ENCODE peak calls at places on chromosomes 7 and 10, in six cellular contexts. E, I, V, F, X and Y are unnamed samples.

GRCh38 chr10:63376560-63377304 is 89.0 kb downstream of the JMJD1C start:
- DNase-seq in I (no peak), F (peak), X (no peak), E (no peak), V (no peak), Y (peak)

GRCh38 chr7:90595801-90596683 is at the start of gene CDK14:
- DNase-seq in I (peak), F (peak), E (peak), X (no peak), V (peak), Y (peak)

GRCh38 chr10:99329891-99330674 is 927 bp downstream of the CNNM1 start:
- DNase-seq in V (peak), E (peak), F (peak), I (peak), X (no peak), Y (no peak)

GRCh38 chr7:114086491-114086905 is 167.7 kb upstream of the PPP1R3A start:
- DNase-seq in I (peak), X (no peak), V (peak), E (peak), F (no peak), Y (peak)

GRCh38 chr7:77855371-77856083 is 57.0 kb downstream of the PHTF2 start:
- DNase-seq in X (no peak), V (no peak), E (peak), I (no peak), F (peak), Y (no peak)

GRCh38 chr10:61452229-61452651 is 941 bp downstream of the TMEM26 start:
- DNase-seq in F (peak), E (no peak), V (peak), I (peak), X (no peak), Y (no peak)

GRCh38 chr7:45347804-45348203 is 190.2 kb downstream of the RAMP3 start:
- DNase-seq in I (no peak), V (no peak), F (peak), X (no peak), E (no peak), Y (no peak)

GRCh38 chr7:8175929-8176369 is 86.0 kb downstream of the ICA1 start:
- DNase-seq in X (no peak), F (no peak), E (no peak), I (no peak), V (no peak), Y (no peak)

GRCh38 chr10:120571256-120571655 is 114.2 kb downstream of the PLPP4 start:
- DNase-seq in I (no peak), E (no peak), F (no peak), V (no peak), X (no peak), Y (no peak)

GRCh38 chr7:70694357-70694908 is 437.5 kb upstream of the GALNT17 start:
- DNase-seq in F (peak), E (peak), V (peak), I (no peak), X (no peak), Y (peak)

GRCh38 chr10:17257466-17258321 is 29.7 kb downstream of the VIM start:
- DNase-seq in V (peak), F (peak), I (peak), E (no peak), X (peak), Y (peak)

GRCh38 chr10:29634764-29635625 is at the start of gene SVIL:
- DNase-seq in I (no peak), F (peak), V (no peak), X (no peak), E (peak), Y (no peak)

GRCh38 chr7:144824360-144824759 is 11.5 kb downstream of the TPK1 start:
- DNase-seq in V (no peak), X (no peak), E (no peak), F (peak), I (no peak), Y (no peak)

GRCh38 chr7:25922296-25922695 is 229.7 kb upstream of the NFE2L3 start:
- DNase-seq in V (no peak), F (no peak), E (no peak), I (no peak), X (no peak), Y (no peak)

GRCh38 chr7:108030536-108030935 is 27.6 kb upstream of the LAMB1 start:
- DNase-seq in V (no peak), E (no peak), X (no peak), I (no peak), F (peak), Y (no peak)

GRCh38 chr10:94407668-94408067 is 5.3 kb downstream of the TBC1D12 start:
- DNase-seq in E (no peak), X (no peak), F (no peak), V (no peak), I (no peak), Y (no peak)

GRCh38 chr10:28833313-28833712 is 156.0 kb downstream of the BAMBI start:
- DNase-seq in F (no peak), I (no peak), V (no peak), E (no peak), X (no peak), Y (no peak)

GRCh38 chr7:73991522-73992103 is 36.4 kb upstream of the ELN start:
- DNase-seq in X (no peak), E (no peak), F (no peak), I (no peak), V (no peak), Y (no peak)

GRCh38 chr10:98919899-98920298 is 315.8 kb downstream of the HPSE2 start:
- DNase-seq in F (no peak), X (no peak), V (no peak), E (no peak), I (no peak), Y (no peak)

GRCh38 chr10:61987951-61988379 is 86.5 kb downstream of the ARID5B start:
- DNase-seq in F (no peak), E (no peak), I (no peak), X (no peak), V (no peak), Y (peak)

GRCh38 chr10:71391701-71392100 is 5.0 kb upstream of the CDH23 start:
- DNase-seq in V (no peak), F (no peak), I (no peak), X (no peak), E (no peak), Y (no peak)

GRCh38 chr10:105024184-105024583 is 383.1 kb downstream of the SORCS3 start:
- DNase-seq in E (no peak), I (no peak), F (no peak), X (no peak), V (no peak), Y (no peak)

GRCh38 chr7:151661556-151661955 is 141.9 kb upstream of the RHEB start:
- DNase-seq in I (no peak), E (no peak), V (no peak), X (no peak), F (no peak), Y (no peak)

GRCh38 chr10:120735773-120736371 is 115.3 kb upstream of the WDR11 start:
- DNase-seq in I (no peak), V (no peak), F (peak), X (peak), E (no peak), Y (peak)

GRCh38 chr7:140723002-140723401 is 26.5 kb downstream of the NDUFB2 start:
- DNase-seq in V (no peak), F (no peak), E (no peak), I (no peak), X (no peak), Y (no peak)

GRCh38 chr10:128071417-128071782 is 54.8 kb downstream of the MKI67 start:
- DNase-seq in X (no peak), V (no peak), E (no peak), I (no peak), F (no peak), Y (no peak)

GRCh38 chr10:11663763-11664555 is 52.5 kb upstream of the USP6NL start:
- DNase-seq in E (no peak), I (no peak), F (no peak), V (no peak), X (no peak), Y (peak)

GRCh38 chr10:34018129-34018528 is 683.7 kb upstream of the NRP1 start:
- DNase-seq in E (no peak), F (peak), V (no peak), I (no peak), X (no peak), Y (no peak)

GRCh38 chr7:70474639-70475234 is 657.2 kb upstream of the GALNT17 start:
- DNase-seq in X (no peak), F (no peak), V (peak), I (no peak), E (peak), Y (no peak)

GRCh38 chr7:157299613-157300405 is 37.0 kb upstream of the DNAJB6 start:
- DNase-seq in I (no peak), X (no peak), F (no peak), V (no peak), E (no peak), Y (no peak)

GRCh38 chr10:118505363-118505762 is 90.1 kb downstream of the PRLHR start:
- DNase-seq in V (no peak), X (no peak), F (no peak), I (no peak), E (no peak), Y (no peak)

GRCh38 chr7:29480456-29480855 is 83.2 kb upstream of the PRR15 start:
- DNase-seq in X (no peak), I (no peak), E (no peak), F (no peak), V (no peak), Y (no peak)

GRCh38 chr10:114024876-114025609 is 18.6 kb upstream of the ADRB1 start:
- DNase-seq in X (no peak), F (peak), E (no peak), I (no peak), V (no peak), Y (peak)

GRCh38 chr7:79778786-79779382 is 325.4 kb upstream of the MAGI2 start:
- DNase-seq in I (no peak), X (no peak), V (no peak), E (no peak), F (peak), Y (no peak)

GRCh38 chr7:150968698-150969482 is 9.2 kb downstream of the KCNH2 start:
- DNase-seq in F (no peak), I (no peak), V (no peak), E (peak), X (no peak), Y (no peak)

GRCh38 chr10:104735036-104735435 is 93.9 kb downstream of the SORCS3 start:
- DNase-seq in I (peak), F (no peak), V (peak), X (no peak), E (peak), Y (no peak)

GRCh38 chr7:86904949-86905834 is 154.3 kb downstream of the ELAPOR2 start:
- DNase-seq in X (peak), E (no peak), I (peak), V (peak), F (peak), Y (no peak)